ENCODE peak calls at places on chromosomes 7 and 10, in seven cellular contexts. One of them, this sample, is unnamed.

GRCh38 chr7:150398108-150398964 is 19.2 kb downstream of the ZNF775 start:
- DNase-seq in mesenchymal stem cell: no peak
- DNase-seq in H1: no peak
- DNase-seq in IMR-90: no peak
- DNase-seq in trophoblast cell: peak; percentile 11
- DNase-seq in H9: no peak
- DNase-seq in neuronal stem cell: no peak
- DNase-seq in this sample: no peak

GRCh38 chr10:116888380-116889055 is 39.2 kb downstream of the ENO4 start:
- DNase-seq in neuronal stem cell: no peak
- DNase-seq in IMR-90: peak; percentile 89
- DNase-seq in H1: no peak
- DNase-seq in mesenchymal stem cell: peak; percentile 83
- DNase-seq in trophoblast cell: peak; percentile 68
- DNase-seq in H9: peak; percentile 67
- DNase-seq in this sample: peak; percentile 89

GRCh38 chr10:34666008-34666700 is 148.9 kb downstream of the PARD3 start:
- DNase-seq in H1: no peak
- DNase-seq in H9: no peak
- DNase-seq in mesenchymal stem cell: peak; percentile 92
- DNase-seq in neuronal stem cell: peak; percentile 30
- DNase-seq in trophoblast cell: peak; percentile 94
- DNase-seq in IMR-90: peak; percentile 94
- DNase-seq in this sample: peak; percentile 91

GRCh38 chr7:26515462-26515861 is 223.8 kb downstream of the SNX10 start:
- DNase-seq in mesenchymal stem cell: no peak
- DNase-seq in IMR-90: no peak
- DNase-seq in H1: no peak
- DNase-seq in trophoblast cell: no peak
- DNase-seq in neuronal stem cell: no peak
- DNase-seq in H9: no peak
- DNase-seq in this sample: no peak

GRCh38 chr7:71580027-71580426 is 448.1 kb downstream of the GALNT17 start:
- DNase-seq in trophoblast cell: no peak
- DNase-seq in H9: no peak
- DNase-seq in mesenchymal stem cell: no peak
- DNase-seq in H1: no peak
- DNase-seq in neuronal stem cell: no peak
- DNase-seq in IMR-90: no peak
- DNase-seq in this sample: no peak

GRCh38 chr7:156175003-156175402 is 362.7 kb upstream of the SHH start:
- DNase-seq in trophoblast cell: no peak
- DNase-seq in H1: no peak
- DNase-seq in H9: no peak
- DNase-seq in neuronal stem cell: no peak
- DNase-seq in mesenchymal stem cell: no peak
- DNase-seq in IMR-90: no peak
- DNase-seq in this sample: no peak

GRCh38 chr10:16274911-16275310 is 161.9 kb upstream of the PTER start:
- DNase-seq in neuronal stem cell: no peak
- DNase-seq in H9: no peak
- DNase-seq in IMR-90: no peak
- DNase-seq in trophoblast cell: no peak
- DNase-seq in H1: no peak
- DNase-seq in mesenchymal stem cell: no peak
- DNase-seq in this sample: no peak

GRCh38 chr7:135117096-135117495 is 30.8 kb upstream of the TMEM140 start:
- DNase-seq in neuronal stem cell: no peak
- DNase-seq in trophoblast cell: no peak
- DNase-seq in H9: no peak
- DNase-seq in mesenchymal stem cell: no peak
- DNase-seq in H1: no peak
- DNase-seq in IMR-90: peak; percentile 0
- DNase-seq in this sample: no peak

GRCh38 chr7:40586197-40586596 is 451.4 kb downstream of the SUGCT start:
- DNase-seq in H1: no peak
- DNase-seq in IMR-90: peak; percentile 83
- DNase-seq in neuronal stem cell: no peak
- DNase-seq in mesenchymal stem cell: peak; percentile 67
- DNase-seq in trophoblast cell: peak; percentile 47
- DNase-seq in H9: no peak
- DNase-seq in this sample: peak; percentile 60

GRCh38 chr10:18542832-18543231 is 108.6 kb downstream of the NSUN6 start:
- DNase-seq in IMR-90: peak; percentile 86
- DNase-seq in trophoblast cell: no peak
- DNase-seq in mesenchymal stem cell: no peak
- DNase-seq in neuronal stem cell: no peak
- DNase-seq in H1: no peak
- DNase-seq in H9: no peak
- DNase-seq in this sample: no peak

GRCh38 chr10:61120805-61121204 is 176.8 kb upstream of the RHOBTB1 start:
- DNase-seq in trophoblast cell: no peak
- DNase-seq in H1: no peak
- DNase-seq in IMR-90: no peak
- DNase-seq in mesenchymal stem cell: no peak
- DNase-seq in H9: no peak
- DNase-seq in neuronal stem cell: no peak
- DNase-seq in this sample: no peak

GRCh38 chr10:3482200-3482993 is 302.6 kb downstream of the KLF6 start:
- DNase-seq in H9: no peak
- DNase-seq in neuronal stem cell: peak; percentile 64
- DNase-seq in IMR-90: peak; percentile 95
- DNase-seq in H1: no peak
- DNase-seq in trophoblast cell: peak; percentile 98
- DNase-seq in mesenchymal stem cell: peak; percentile 97
- DNase-seq in this sample: peak; percentile 77

GRCh38 chr10:17026686-17027485 is 102.7 kb downstream of the CUBN start:
- DNase-seq in neuronal stem cell: no peak
- DNase-seq in trophoblast cell: peak; percentile 27
- DNase-seq in H1: no peak
- DNase-seq in H9: no peak
- DNase-seq in mesenchymal stem cell: peak; percentile 21
- DNase-seq in IMR-90: peak; percentile 32
- DNase-seq in this sample: no peak

GRCh38 chr7:112423987-112424386 is 26.3 kb upstream of the IFRD1 start:
- DNase-seq in neuronal stem cell: no peak
- DNase-seq in trophoblast cell: no peak
- DNase-seq in H1: no peak
- DNase-seq in IMR-90: no peak
- DNase-seq in H9: no peak
- DNase-seq in mesenchymal stem cell: no peak
- DNase-seq in this sample: no peak

GRCh38 chr10:10663587-10663986 is 354.1 kb upstream of the CELF2 start:
- DNase-seq in H9: no peak
- DNase-seq in trophoblast cell: no peak
- DNase-seq in neuronal stem cell: no peak
- DNase-seq in H1: no peak
- DNase-seq in mesenchymal stem cell: peak; percentile 30
- DNase-seq in IMR-90: no peak
- DNase-seq in this sample: no peak

GRCh38 chr10:73991846-73992245 is 6.1 kb upstream of the VCL start:
- DNase-seq in H1: peak; percentile 13
- DNase-seq in neuronal stem cell: no peak
- DNase-seq in H9: no peak
- DNase-seq in IMR-90: no peak
- DNase-seq in trophoblast cell: no peak
- DNase-seq in mesenchymal stem cell: no peak
- DNase-seq in this sample: no peak

GRCh38 chr7:105439174-105439893 is 50.6 kb upstream of the SRPK2 start:
- DNase-seq in mesenchymal stem cell: peak; percentile 51
- DNase-seq in IMR-90: peak; percentile 86
- DNase-seq in trophoblast cell: peak; percentile 89
- DNase-seq in neuronal stem cell: no peak
- DNase-seq in H1: no peak
- DNase-seq in H9: no peak
- DNase-seq in this sample: peak; percentile 64

GRCh38 chr7:41045556-41046123 is 657.2 kb downstream of the INHBA start:
- DNase-seq in mesenchymal stem cell: no peak
- DNase-seq in H1: peak; percentile 31
- DNase-seq in H9: peak; percentile 46
- DNase-seq in IMR-90: no peak
- DNase-seq in trophoblast cell: peak; percentile 5
- DNase-seq in neuronal stem cell: no peak
- DNase-seq in this sample: peak; percentile 45

GRCh38 chr7:92582948-92583347 is 7.2 kb downstream of the FAM133B start:
- DNase-seq in H1: no peak
- DNase-seq in H9: no peak
- DNase-seq in mesenchymal stem cell: no peak
- DNase-seq in neuronal stem cell: no peak
- DNase-seq in trophoblast cell: no peak
- DNase-seq in IMR-90: no peak
- DNase-seq in this sample: no peak
- H3K18ac ChIP-seq in H1: no peak overlapping the region
- H3K18ac ChIP-seq in H9: no peak overlapping the region
- H3K18ac ChIP-seq in mesenchymal stem cell: no peak overlapping the region
- H3K18ac ChIP-seq in neuronal stem cell: no peak overlapping the region
- H3K18ac ChIP-seq in trophoblast cell: no peak overlapping the region
- H3K18ac ChIP-seq in IMR-90: no peak overlapping the region
- H3K18ac ChIP-seq in this sample: no peak overlapping the region

DNA sequence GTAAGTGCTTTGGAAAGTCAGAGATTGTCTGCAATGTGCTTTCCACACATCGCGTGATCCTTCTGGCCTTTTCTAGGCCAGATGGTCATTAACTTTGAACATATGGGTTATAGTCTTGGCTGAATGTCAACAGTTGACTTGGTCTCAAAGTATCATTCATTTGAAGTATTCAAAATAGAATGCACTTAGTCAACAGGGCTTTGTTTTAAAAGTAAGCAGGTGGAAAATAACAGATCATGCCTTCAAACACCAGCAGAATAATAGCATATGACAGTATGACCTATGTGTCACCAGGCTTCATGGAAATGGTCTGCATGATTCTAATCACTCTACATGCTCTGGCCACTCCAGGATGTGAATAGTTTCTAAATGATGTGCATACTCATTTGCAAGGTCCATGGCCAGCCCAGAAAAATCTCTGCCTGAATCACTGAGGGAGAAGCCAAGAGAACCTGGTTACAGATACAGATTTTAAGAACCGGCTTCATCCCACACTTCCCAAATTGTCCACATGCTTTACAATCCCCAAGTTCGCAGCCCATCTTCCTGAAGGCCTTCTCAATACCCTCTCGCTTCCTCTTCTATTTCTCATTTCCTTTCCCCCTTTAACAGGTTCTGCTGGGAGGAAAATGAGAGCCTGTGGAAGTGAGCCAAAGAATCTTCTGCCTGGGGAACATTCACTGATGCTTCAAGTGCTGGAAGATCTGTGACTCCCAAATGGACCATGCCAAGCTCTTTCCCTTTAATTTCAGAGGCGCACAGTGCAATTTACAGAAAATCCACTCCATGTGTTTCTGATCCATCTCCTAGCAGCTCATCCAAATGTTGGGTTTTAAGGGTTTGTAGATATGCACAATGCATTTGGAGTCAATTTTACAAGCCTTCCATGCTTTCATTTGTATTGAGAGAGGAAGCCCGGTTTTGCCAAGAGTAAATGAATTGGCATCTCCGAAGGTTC is 122.8 kb upstream of the GDF10 start:
- DNase-seq in mesenchymal stem cell: no peak
- DNase-seq in H1: no peak
- DNase-seq in H9: no peak
- DNase-seq in trophoblast cell: no peak
- DNase-seq in IMR-90: peak; percentile 79
- DNase-seq in neuronal stem cell: no peak
- DNase-seq in this sample: no peak
- H2BK120ac ChIP-seq in mesenchymal stem cell: no peak overlapping the region
- H2BK120ac ChIP-seq in H1: no peak overlapping the region
- H2BK120ac ChIP-seq in H9: no peak overlapping the region
- H2BK120ac ChIP-seq in trophoblast cell: no peak overlapping the region
- H2BK120ac ChIP-seq in IMR-90: peak overlapping the region; percentile 4
- H2BK120ac ChIP-seq in neuronal stem cell: no peak overlapping the region
- H2BK120ac ChIP-seq in this sample: no peak overlapping the region

DNA sequence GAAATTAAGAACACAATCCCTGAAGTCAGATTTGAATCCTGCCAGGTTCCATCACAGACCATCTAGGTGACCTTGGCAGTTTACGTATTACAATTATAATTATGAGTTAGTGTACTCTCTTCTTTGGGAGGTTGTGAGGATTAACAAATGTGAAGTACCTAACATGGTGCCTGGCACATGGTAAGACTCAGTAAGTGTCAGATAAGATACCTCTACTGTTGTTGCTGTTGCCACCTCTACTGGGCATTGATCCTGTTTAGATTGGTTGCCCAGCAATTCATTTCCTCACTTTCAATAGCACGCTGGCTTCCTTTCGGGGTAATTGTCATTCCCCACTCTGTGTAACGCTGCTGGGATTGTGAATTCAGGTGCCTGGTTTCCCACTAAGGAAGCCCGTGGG is 31.7 kb upstream of the HGF start:
- DNase-seq in trophoblast cell: no peak
- DNase-seq in H1: no peak
- DNase-seq in mesenchymal stem cell: no peak
- DNase-seq in neuronal stem cell: no peak
- DNase-seq in H9: no peak
- DNase-seq in IMR-90: no peak
- DNase-seq in this sample: peak; percentile 18
- H3K18ac ChIP-seq in trophoblast cell: no peak overlapping the region
- H3K18ac ChIP-seq in H1: no peak overlapping the region
- H3K18ac ChIP-seq in mesenchymal stem cell: no peak overlapping the region
- H3K18ac ChIP-seq in neuronal stem cell: no peak overlapping the region
- H3K18ac ChIP-seq in H9: no peak overlapping the region
- H3K18ac ChIP-seq in IMR-90: no peak overlapping the region
- H3K18ac ChIP-seq in this sample: no peak overlapping the region

GRCh38 chr7:48009257-48009656 is 19.6 kb downstream of the SUN3 start:
- DNase-seq in mesenchymal stem cell: no peak
- DNase-seq in neuronal stem cell: no peak
- DNase-seq in trophoblast cell: no peak
- DNase-seq in H1: no peak
- DNase-seq in IMR-90: no peak
- DNase-seq in H9: no peak
- DNase-seq in this sample: no peak

GRCh38 chr7:48006866-48007265 is 22.0 kb downstream of the SUN3 start:
- DNase-seq in IMR-90: peak; percentile 7
- DNase-seq in H9: no peak
- DNase-seq in H1: no peak
- DNase-seq in mesenchymal stem cell: no peak
- DNase-seq in trophoblast cell: no peak
- DNase-seq in neuronal stem cell: no peak
- DNase-seq in this sample: no peak

GRCh38 chr7:48009954-48010353 is 19.0 kb downstream of the SUN3 start:
- DNase-seq in H1: no peak
- DNase-seq in IMR-90: no peak
- DNase-seq in mesenchymal stem cell: no peak
- DNase-seq in H9: no peak
- DNase-seq in neuronal stem cell: no peak
- DNase-seq in trophoblast cell: no peak
- DNase-seq in this sample: no peak

GRCh38 chr7:48011952-48012351 is 17.0 kb downstream of the SUN3 start:
- DNase-seq in IMR-90: no peak
- DNase-seq in H1: no peak
- DNase-seq in H9: no peak
- DNase-seq in mesenchymal stem cell: no peak
- DNase-seq in trophoblast cell: no peak
- DNase-seq in neuronal stem cell: no peak
- DNase-seq in this sample: no peak

DNA sequence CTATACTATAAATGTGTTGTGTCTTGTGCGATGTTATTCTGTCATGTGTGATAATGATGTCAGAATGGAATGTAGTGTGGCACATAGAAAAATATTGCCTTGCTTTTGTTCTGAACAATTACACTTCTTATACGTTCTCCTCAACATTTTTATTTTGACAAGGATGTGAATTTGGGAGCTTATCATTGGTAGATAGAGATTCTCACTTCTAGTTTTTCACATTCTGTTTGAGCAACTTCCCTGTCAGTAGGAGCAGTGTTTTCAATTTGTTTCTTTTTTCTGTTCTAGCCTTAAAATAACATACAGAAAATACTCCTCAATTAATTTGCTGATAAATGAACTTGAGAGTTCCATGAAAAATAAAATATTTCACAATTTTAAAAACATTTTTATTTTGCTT is 17.6 kb downstream of the SUN3 start:
- DNase-seq in IMR-90: no peak
- DNase-seq in H9: no peak
- DNase-seq in H1: no peak
- DNase-seq in trophoblast cell: no peak
- DNase-seq in neuronal stem cell: no peak
- DNase-seq in mesenchymal stem cell: no peak
- DNase-seq in this sample: no peak
- H2BK120ac ChIP-seq in IMR-90: no peak overlapping the region
- H2BK120ac ChIP-seq in H9: no peak overlapping the region
- H2BK120ac ChIP-seq in H1: no peak overlapping the region
- H2BK120ac ChIP-seq in trophoblast cell: no peak overlapping the region
- H2BK120ac ChIP-seq in neuronal stem cell: no peak overlapping the region
- H2BK120ac ChIP-seq in mesenchymal stem cell: no peak overlapping the region
- H2BK120ac ChIP-seq in this sample: no peak overlapping the region

This sample was measured in mesendoderm.